ENCODE peak calls at places on chromosomes 7 and 10, in five cellular contexts. I, W, V, Y and A are unnamed samples.
A peak's percentile ranks its signal among the peaks of the same experiment; 100 is the strongest.

GRCh38 chr10:7133270-7133669 is 277.6 kb downstream of the SFMBT2 start:
- DNase-seq in W (no peak), V (no peak), I (no peak), Y (no peak), A (no peak)

GRCh38 chr7:129948877-129949291 is 3.9 kb downstream of the UBE2H start:
- DNase-seq in Y (peak; percentile 94), W (peak; percentile 93), I (peak; percentile 89), V (peak; percentile 84), A (no peak)

GRCh38 chr7:16889851-16890443 is 8.2 kb upstream of the AGR3 start:
- DNase-seq in V (no peak), I (no peak), W (no peak), Y (no peak), A (no peak)

GRCh38 chr10:71819985-71820384 is 31.1 kb downstream of the PSAP start:
- DNase-seq in W (no peak), V (no peak), I (no peak), Y (no peak), A (no peak)

GRCh38 chr7:106425017-106425719 is 140.4 kb upstream of the NAMPT start:
- DNase-seq in I (peak; percentile 95), W (peak; percentile 95), V (peak; percentile 76), Y (no peak), A (peak; percentile 59)

GRCh38 chr7:136555933-136556332 is 312.5 kb upstream of the CHRM2 start:
- DNase-seq in I (no peak), V (no peak), Y (peak; percentile 53), W (no peak), A (no peak)

GRCh38 chr10:456486-456885 is 233.0 kb downstream of the DIP2C start:
- DNase-seq in Y (no peak), I (no peak), V (no peak), W (no peak), A (no peak)

GRCh38 chr7:107045980-107046379 is 1.5 kb downstream of the PRKAR2B start:
- DNase-seq in I (no peak), W (no peak), V (no peak), Y (no peak), A (no peak)

GRCh38 chr7:140165422-140165821 is 11.4 kb downstream of the KDM7A start:
- DNase-seq in I (peak; percentile 48), Y (no peak), V (no peak), W (no peak), A (no peak)

GRCh38 chr10:72557362-72557761 is 68.5 kb downstream of the MICU1 start:
- DNase-seq in V (no peak), Y (no peak), W (no peak), I (peak; percentile 3), A (no peak)

GRCh38 chr7:134337980-134338379 is 21.2 kb upstream of the SLC35B4 start:
- DNase-seq in V (no peak), W (no peak), I (no peak), Y (no peak), A (no peak)

GRCh38 chr7:11911900-11912299 is 79.9 kb upstream of the THSD7A start:
- DNase-seq in I (no peak), Y (no peak), V (no peak), W (no peak), A (no peak)

GRCh38 chr10:110286841-110287240 is 17.9 kb downstream of the SMNDC1 start:
- DNase-seq in I (no peak), Y (no peak), W (no peak), V (no peak), A (no peak)
- H3K27me3 ChIP-seq in I (no peaks in the 10 kb centered on the region), Y (no peaks in the 10 kb centered on the region), W (no peaks in the 10 kb centered on the region), V (no peaks in the 10 kb centered on the region), A (no peaks in the 10 kb centered on the region)

GRCh38 chr7:97011536-97012292 is 6.4 kb downstream of the DLX6 start:
- DNase-seq in W (no peak), I (no peak), V (no peak), Y (no peak), A (no peak)

GRCh38 chr7:97013555-97013954 is 8.2 kb downstream of the DLX6 start:
- DNase-seq in I (no peak), V (no peak), W (no peak), Y (no peak), A (no peak)

GRCh38 chr7:97012293-97013005 is 7.1 kb downstream of the DLX6 start:
- DNase-seq in W (no peak), Y (no peak), I (no peak), V (no peak), A (no peak)

GRCh38 chr7:97014145-97014544 is 8.8 kb downstream of the DLX6 start:
- DNase-seq in W (no peak), Y (no peak), V (no peak), I (no peak), A (no peak)

GRCh38 chr7:97013025-97013424 is 7.7 kb downstream of the DLX6 start:
- DNase-seq in Y (no peak), V (no peak), W (no peak), I (no peak), A (no peak)
- H3K27me3 ChIP-seq in Y (no peaks in the 10 kb centered on the region), V (peaks cover 14% of the 10 kb centered on the region), W (peaks cover 99% of the 10 kb centered on the region), I (peaks cover 91% of the 10 kb centered on the region), A (peaks cover 66% of the 10 kb centered on the region)

DNA sequence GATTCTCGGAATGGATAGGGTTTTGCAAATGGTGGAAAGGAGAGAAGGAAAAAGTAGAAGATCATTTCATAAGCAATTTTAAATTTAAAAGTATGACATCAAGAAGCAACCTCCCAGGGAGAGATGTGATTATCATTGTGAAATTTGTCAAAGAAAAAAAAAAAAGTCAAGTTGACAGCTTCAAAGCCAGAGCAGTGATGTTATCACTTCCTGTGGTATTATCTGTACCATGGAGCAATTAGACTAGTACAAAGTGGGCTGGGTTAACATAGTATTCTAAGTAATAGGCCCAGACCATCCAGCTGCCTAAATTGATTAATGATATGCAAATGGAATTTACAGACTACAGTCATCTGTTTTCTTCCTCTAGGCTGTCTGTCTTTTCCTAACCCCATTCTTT is 84.0 kb upstream of the NPY start:
- DNase-seq in Y (no peak), V (no peak), W (no peak), I (no peak), A (no peak)
- H3K27me3 ChIP-seq in Y (peaks cover 1% of the 10 kb centered on the region), V (no peaks in the 10 kb centered on the region), W (no peaks in the 10 kb centered on the region), I (no peaks in the 10 kb centered on the region), A (no peaks in the 10 kb centered on the region)

DNA sequence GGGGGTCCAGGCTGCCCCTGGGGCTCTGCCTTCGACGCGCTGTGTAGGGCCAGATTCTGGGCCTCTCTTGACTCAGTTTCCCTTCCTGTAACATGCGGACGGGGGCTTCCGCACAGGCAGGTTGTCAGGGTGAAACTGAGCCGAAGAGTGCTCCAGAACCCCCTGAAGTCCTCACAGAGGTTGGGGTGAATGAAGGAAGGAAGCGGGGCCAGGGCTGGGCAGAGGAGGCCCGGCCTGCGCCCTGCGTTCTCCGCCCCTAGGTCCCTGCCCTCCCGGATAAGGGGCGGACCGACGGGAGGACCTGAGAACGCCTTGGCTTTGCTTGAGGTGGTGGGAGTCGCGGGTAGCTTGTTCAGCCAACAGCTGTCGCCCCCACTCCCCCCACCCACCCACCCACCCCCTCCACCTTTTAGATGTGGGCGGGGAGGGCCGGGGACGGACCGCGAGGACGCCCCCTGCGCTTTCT is 558 bp upstream of the ELFN1 start:
- DNase-seq in V (peak; percentile 4), Y (no peak), I (no peak), W (peak; percentile 44), A (no peak)
- H3K27me3 ChIP-seq in V (no peaks in the 10 kb centered on the region), Y (no peaks in the 10 kb centered on the region), I (peaks cover 44% of the 10 kb centered on the region), W (peaks cover 98% of the 10 kb centered on the region), A (peaks cover 64% of the 10 kb centered on the region)

GRCh38 chr10:1882168-1882567 is 144.8 kb upstream of the ADARB2 start:
- DNase-seq in I (no peak), W (no peak), Y (no peak), V (no peak), A (no peak)

GRCh38 chr10:1886039-1886438 is 148.7 kb upstream of the ADARB2 start:
- DNase-seq in I (no peak), V (no peak), W (no peak), Y (no peak), A (no peak)

GRCh38 chr10:1882728-1883127 is 145.4 kb upstream of the ADARB2 start:
- DNase-seq in Y (no peak), V (no peak), I (no peak), W (no peak), A (no peak)

GRCh38 chr10:1881636-1882035 is 144.3 kb upstream of the ADARB2 start:
- DNase-seq in Y (no peak), W (no peak), V (no peak), I (no peak), A (no peak)
- H3K27me3 ChIP-seq in Y (no peaks in the 10 kb centered on the region), W (no peaks in the 10 kb centered on the region), V (no peaks in the 10 kb centered on the region), I (no peaks in the 10 kb centered on the region), A (no peaks in the 10 kb centered on the region)

GRCh38 chr7:85765698-85766298 is 578.9 kb upstream of the SEMA3D start:
- DNase-seq in Y (no peak), W (no peak), V (no peak), I (no peak), A (no peak)

GRCh38 chr7:85764034-85764433 is 577.2 kb upstream of the SEMA3D start:
- DNase-seq in W (no peak), V (no peak), I (no peak), Y (no peak), A (no peak)
- H3K27me3 ChIP-seq in W (no peaks in the 10 kb centered on the region), V (no peaks in the 10 kb centered on the region), I (no peaks in the 10 kb centered on the region), Y (no peaks in the 10 kb centered on the region), A (no peaks in the 10 kb centered on the region)

GRCh38 chr10:130363051-130363450 is 226.9 kb downstream of the GLRX3 start:
- DNase-seq in V (no peak), Y (no peak), W (no peak), I (no peak), A (no peak)
- H3K27me3 ChIP-seq in V (no peaks in the 10 kb centered on the region), Y (no peaks in the 10 kb centered on the region), W (no peaks in the 10 kb centered on the region), I (no peaks in the 10 kb centered on the region), A (no peaks in the 10 kb centered on the region)

DNA sequence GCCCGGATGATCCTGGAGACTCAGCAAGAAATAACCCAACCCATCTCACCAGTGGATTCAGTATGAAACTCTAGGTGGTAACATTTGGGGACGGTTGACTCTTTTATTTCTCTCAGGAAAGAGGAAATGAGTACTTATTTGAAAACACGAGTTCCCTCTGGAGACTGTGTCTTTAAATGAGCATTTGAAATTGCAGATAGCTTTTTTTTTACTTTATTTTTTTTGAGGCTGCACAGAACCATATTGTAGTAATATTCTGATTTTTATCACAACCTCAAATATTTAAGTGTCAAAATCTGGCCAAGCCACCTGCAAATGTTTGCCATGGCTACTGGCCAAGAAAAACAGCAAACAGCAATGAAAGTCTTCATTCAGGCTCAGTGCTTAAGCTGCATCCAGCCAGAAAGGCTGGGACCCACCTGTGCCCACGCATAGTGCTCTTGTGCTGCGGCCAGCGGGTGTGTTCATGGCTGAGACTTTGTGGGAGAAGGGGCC is 160.8 kb downstream of the CREB5 start:
- DNase-seq in I (peak; percentile 68), W (no peak), Y (no peak), V (no peak), A (no peak)
- H3K27me3 ChIP-seq in I (no peaks in the 10 kb centered on the region), W (no peaks in the 10 kb centered on the region), Y (peaks cover 74% of the 10 kb centered on the region), V (no peaks in the 10 kb centered on the region), A (peaks cover 22% of the 10 kb centered on the region)

GRCh38 chr7:64887756-64888508 is 15.1 kb upstream of the ZNF273 start:
- DNase-seq in W (no peak), Y (peak; percentile 17), I (no peak), V (peak; percentile 52), A (no peak)

GRCh38 chr7:64886956-64887545 is 16.0 kb upstream of the ZNF273 start:
- DNase-seq in V (no peak), I (no peak), W (peak; percentile 23), Y (no peak), A (no peak)

GRCh38 chr7:64884085-64884912 is 18.8 kb upstream of the ZNF273 start:
- DNase-seq in V (no peak), I (no peak), Y (no peak), W (no peak), A (no peak)

GRCh38 chr7:64884913-64885370 is 18.1 kb upstream of the ZNF273 start:
- DNase-seq in Y (no peak), V (no peak), I (no peak), W (no peak), A (no peak)

GRCh38 chr7:64885520-64886240 is 17.4 kb upstream of the ZNF273 start:
- DNase-seq in V (no peak), Y (no peak), W (no peak), I (no peak), A (no peak)
- H3K27me3 ChIP-seq in V (no peaks in the 10 kb centered on the region), Y (no peaks in the 10 kb centered on the region), W (peaks cover 6% of the 10 kb centered on the region), I (peaks cover 30% of the 10 kb centered on the region), A (peaks cover 3% of the 10 kb centered on the region)